ENCODE peak calls at places on chromosomes 13 and 19, in eight cellular contexts. I is tibial artery; P is germinal center; N is nucleus accumbens; M is IMR-90; J is stimulated activated CD4-positive, alpha-beta T cell treated with anti-CD3 and anti-CD28 coated beads, Interleukin-1b, Interleukin-23, amount 100 ng/mL, for 24 hours; R is T-helper 1 cell; E is SK-MEL-5. F is an unnamed sample.

GRCh38 chr13:111058796-111059506 is 56.2 kb upstream of the ARHGEF7 start:
- DNase-seq in M (no peak), R (no peak), E (no peak), J (no peak), I (no peak), N (no peak), P (no peak), F (no peak)

GRCh38 chr19:5627395-5627904 is 4.6 kb downstream of the SAFB start:
- DNase-seq in M (peak), J (no peak), E (peak), N (peak), P (peak), I (peak), R (no peak), F (no peak)

GRCh38 chr19:15702590-15702930 is 25.3 kb upstream of the OR10H2 start:
- DNase-seq in R (peak), J (no peak), M (no peak), N (peak), I (peak), E (peak), P (no peak), F (no peak)

GRCh38 chr19:42816901-42817300 is 51.4 kb upstream of the PSG8 start:
- DNase-seq in P (no peak), M (peak), I (no peak), E (no peak), R (no peak), N (no peak), J (no peak), F (no peak)

GRCh38 chr13:21478881-21479808 is 20.0 kb upstream of the ZDHHC20 start:
- DNase-seq in N (no peak), J (no peak), I (no peak), R (peak), P (peak), M (peak), E (peak), F (no peak)

GRCh38 chr19:19098703-19099632 is 35.2 kb downstream of the SLC25A42 start:
- DNase-seq in I (no peak), J (no peak), P (no peak), R (no peak), M (no peak), E (no peak), N (no peak), F (no peak)

GRCh38 chr13:55654243-55654642 is 1486.5 kb upstream of the PRR20A start:
- DNase-seq in P (no peak), R (no peak), E (no peak), N (no peak), J (no peak), I (no peak), M (no peak), F (no peak)

GRCh38 chr13:99374994-99375805 is 68.0 kb upstream of the GPR183 start:
- DNase-seq in J (no peak), M (no peak), I (no peak), N (no peak), P (peak), R (no peak), E (no peak), F (no peak)

GRCh38 chr19:10855879-10856522 is 7.8 kb downstream of the C19orf38 start:
- DNase-seq in E (peak), M (no peak), R (no peak), J (no peak), N (no peak), P (peak), I (no peak), F (no peak)

GRCh38 chr13:51922771-51923480 is 61.2 kb downstream of the CCDC70 start:
- DNase-seq in E (no peak), J (no peak), R (no peak), M (no peak), N (no peak), I (no peak), P (no peak), F (no peak)

GRCh38 chr19:57747472-57747807 is 825 bp downstream of the ZNF776 start:
- DNase-seq in P (no peak), R (no peak), M (no peak), E (no peak), N (no peak), I (no peak), J (no peak), F (no peak)

GRCh38 chr19:46446021-46446420 is 17.3 kb upstream of the PNMA8C start:
- DNase-seq in P (no peak), N (no peak), E (no peak), J (no peak), R (no peak), I (no peak), M (no peak), F (no peak)

GRCh38 chr19:33683881-33684549 is 62.3 kb downstream of the CHST8 start:
- DNase-seq in E (peak), R (no peak), P (no peak), N (peak), I (no peak), J (no peak), M (peak), F (no peak)

GRCh38 chr19:29380581-29380980 is 145.2 kb upstream of the VSTM2B start:
- DNase-seq in J (no peak), E (no peak), I (no peak), N (no peak), R (no peak), M (no peak), P (no peak), F (no peak)

GRCh38 chr19:17429661-17430101 is 9.8 kb downstream of the MVB12A start:
- DNase-seq in P (no peak), I (no peak), M (no peak), R (no peak), J (no peak), N (no peak), E (no peak), F (no peak)

GRCh38 chr19:55213547-55213946 is 4.2 kb upstream of the PTPRH start:
- DNase-seq in M (no peak), J (no peak), I (no peak), P (no peak), R (no peak), N (no peak), E (no peak), F (no peak)

GRCh38 chr19:34217952-34218817 is 36.2 kb upstream of the GARRE1 start:
- DNase-seq in E (peak), R (peak), N (no peak), M (peak), P (no peak), J (peak), I (no peak), F (peak)

GRCh38 chr19:2755448-2755705 is 15.6 kb upstream of the SLC39A3 start:
- DNase-seq in E (no peak), I (no peak), P (no peak), R (no peak), N (no peak), J (no peak), M (no peak), F (no peak)